ENCODE peak calls at places on chromosomes 7 and 10, in six cellular contexts. One of them, this sample, is unnamed.

GRCh38 chr7:2805213-2806003 is 38.7 kb downstream of the GNA12 start:
- DNase-seq in hepatocyte: peak; percentile 56
- DNase-seq in Peyer's patch: no peak
- DNase-seq in caudate nucleus: no peak
- DNase-seq in fibroblast of lung: no peak
- DNase-seq in epithelial cell of prostate: no peak
- DNase-seq in this sample: no peak

GRCh38 chr7:156472267-156472666 is 168.3 kb upstream of the RNF32 start:
- DNase-seq in hepatocyte: no peak
- DNase-seq in Peyer's patch: no peak
- DNase-seq in caudate nucleus: no peak
- DNase-seq in fibroblast of lung: no peak
- DNase-seq in epithelial cell of prostate: no peak
- DNase-seq in this sample: no peak

GRCh38 chr10:14382022-14382421 is 51.3 kb upstream of the FRMD4A start:
- DNase-seq in hepatocyte: no peak
- DNase-seq in Peyer's patch: no peak
- DNase-seq in caudate nucleus: peak; percentile 2
- DNase-seq in fibroblast of lung: no peak
- DNase-seq in epithelial cell of prostate: no peak
- DNase-seq in this sample: no peak

GRCh38 chr7:28602282-28602681 is 190.0 kb downstream of the CREB5 start:
- DNase-seq in hepatocyte: no peak
- DNase-seq in Peyer's patch: no peak
- DNase-seq in caudate nucleus: no peak
- DNase-seq in fibroblast of lung: no peak
- DNase-seq in epithelial cell of prostate: no peak
- DNase-seq in this sample: no peak

GRCh38 chr7:80463272-80463920 is 48.5 kb downstream of the GNAT3 start:
- DNase-seq in hepatocyte: no peak
- DNase-seq in Peyer's patch: no peak
- DNase-seq in caudate nucleus: no peak
- DNase-seq in fibroblast of lung: peak; percentile 30
- DNase-seq in epithelial cell of prostate: no peak
- DNase-seq in this sample: no peak

GRCh38 chr7:131107343-131108211 is 220.1 kb upstream of the MKLN1 start:
- DNase-seq in hepatocyte: peak; percentile 87
- DNase-seq in Peyer's patch: peak; percentile 70
- DNase-seq in caudate nucleus: peak; percentile 56
- DNase-seq in fibroblast of lung: peak; percentile 85
- DNase-seq in epithelial cell of prostate: no peak
- DNase-seq in this sample: peak; percentile 52

GRCh38 chr10:60331886-60332285 is 57.8 kb downstream of the ANK3 start:
- DNase-seq in hepatocyte: no peak
- DNase-seq in Peyer's patch: no peak
- DNase-seq in caudate nucleus: no peak
- DNase-seq in fibroblast of lung: no peak
- DNase-seq in epithelial cell of prostate: no peak
- DNase-seq in this sample: no peak

GRCh38 chr10:131580076-131580652 is 268.6 kb upstream of the TCERG1L start:
- DNase-seq in hepatocyte: no peak
- DNase-seq in Peyer's patch: no peak
- DNase-seq in caudate nucleus: no peak
- DNase-seq in fibroblast of lung: no peak
- DNase-seq in epithelial cell of prostate: no peak
- DNase-seq in this sample: no peak

GRCh38 chr7:28708033-28708451 is 250.1 kb downstream of the TRIL start:
- DNase-seq in hepatocyte: peak; percentile 14
- DNase-seq in Peyer's patch: no peak
- DNase-seq in caudate nucleus: no peak
- DNase-seq in fibroblast of lung: peak; percentile 51
- DNase-seq in epithelial cell of prostate: no peak
- DNase-seq in this sample: no peak

GRCh38 chr7:65250697-65251395 is 122.8 kb upstream of the ZNF92 start:
- DNase-seq in hepatocyte: no peak
- DNase-seq in Peyer's patch: no peak
- DNase-seq in caudate nucleus: no peak
- DNase-seq in fibroblast of lung: no peak
- DNase-seq in epithelial cell of prostate: no peak
- DNase-seq in this sample: no peak

GRCh38 chr7:109752068-109752467 is 1182.4 kb downstream of the DNAJB9 start:
- DNase-seq in hepatocyte: no peak
- DNase-seq in Peyer's patch: no peak
- DNase-seq in caudate nucleus: no peak
- DNase-seq in fibroblast of lung: no peak
- DNase-seq in epithelial cell of prostate: no peak
- DNase-seq in this sample: no peak

GRCh38 chr7:34845666-34846361 is 187.8 kb downstream of the NPSR1 start:
- DNase-seq in hepatocyte: no peak
- DNase-seq in Peyer's patch: no peak
- DNase-seq in caudate nucleus: no peak
- DNase-seq in fibroblast of lung: peak; percentile 2
- DNase-seq in epithelial cell of prostate: no peak
- DNase-seq in this sample: peak; percentile 25

GRCh38 chr7:107934991-107935770 is 44.2 kb downstream of the DLD start:
- DNase-seq in hepatocyte: no peak
- DNase-seq in Peyer's patch: no peak
- DNase-seq in caudate nucleus: no peak
- DNase-seq in fibroblast of lung: peak; percentile 50
- DNase-seq in epithelial cell of prostate: no peak
- DNase-seq in this sample: no peak

GRCh38 chr7:107932851-107933250 is 41.9 kb downstream of the DLD start:
- DNase-seq in hepatocyte: no peak
- DNase-seq in Peyer's patch: no peak
- DNase-seq in caudate nucleus: no peak
- DNase-seq in fibroblast of lung: no peak
- DNase-seq in epithelial cell of prostate: no peak
- DNase-seq in this sample: no peak

GRCh38 chr7:107936312-107936711 is 45.3 kb downstream of the DLD start:
- DNase-seq in hepatocyte: no peak
- DNase-seq in Peyer's patch: no peak
- DNase-seq in caudate nucleus: no peak
- DNase-seq in fibroblast of lung: no peak
- DNase-seq in epithelial cell of prostate: no peak
- DNase-seq in this sample: no peak

GRCh38 chr7:107933386-107934013 is 42.5 kb downstream of the DLD start:
- DNase-seq in hepatocyte: no peak
- DNase-seq in Peyer's patch: no peak
- DNase-seq in caudate nucleus: no peak
- DNase-seq in fibroblast of lung: no peak
- DNase-seq in epithelial cell of prostate: no peak
- DNase-seq in this sample: no peak

GRCh38 chr7:107931740-107932515 is 40.9 kb downstream of the DLD start:
- DNase-seq in hepatocyte: no peak
- DNase-seq in Peyer's patch: no peak
- DNase-seq in caudate nucleus: no peak
- DNase-seq in fibroblast of lung: no peak
- DNase-seq in epithelial cell of prostate: no peak
- DNase-seq in this sample: no peak
- H3K27ac ChIP-seq in hepatocyte: peak overlapping the region; percentile 29
- H3K27ac ChIP-seq in Peyer's patch: no peak overlapping the region
- H3K27ac ChIP-seq in caudate nucleus: no peak overlapping the region
- H3K27ac ChIP-seq in fibroblast of lung: no peak overlapping the region
- H3K27ac ChIP-seq in epithelial cell of prostate: no peak overlapping the region
- H3K27ac ChIP-seq in this sample: peak overlapping the region; percentile 20

GRCh38 chr10:68597407-68597806 is 37.3 kb downstream of the TET1 start:
- DNase-seq in hepatocyte: no peak
- DNase-seq in Peyer's patch: no peak
- DNase-seq in caudate nucleus: no peak
- DNase-seq in fibroblast of lung: no peak
- DNase-seq in epithelial cell of prostate: no peak
- DNase-seq in this sample: no peak

GRCh38 chr10:68600041-68600778 is 40.1 kb downstream of the TET1 start:
- DNase-seq in hepatocyte: peak; percentile 76
- DNase-seq in Peyer's patch: peak; percentile 61
- DNase-seq in caudate nucleus: peak; percentile 68
- DNase-seq in fibroblast of lung: peak; percentile 85
- DNase-seq in epithelial cell of prostate: peak; percentile 29
- DNase-seq in this sample: peak; percentile 42

GRCh38 chr10:68601490-68602265 is 41.5 kb downstream of the TET1 start:
- DNase-seq in hepatocyte: no peak
- DNase-seq in Peyer's patch: no peak
- DNase-seq in caudate nucleus: no peak
- DNase-seq in fibroblast of lung: no peak
- DNase-seq in epithelial cell of prostate: no peak
- DNase-seq in this sample: no peak

GRCh38 chr10:68599754-68600040 is 39.6 kb downstream of the TET1 start:
- DNase-seq in hepatocyte: no peak
- DNase-seq in Peyer's patch: no peak
- DNase-seq in caudate nucleus: no peak
- DNase-seq in fibroblast of lung: no peak
- DNase-seq in epithelial cell of prostate: no peak
- DNase-seq in this sample: no peak

GRCh38 chr10:68598978-68599753 is 39.0 kb downstream of the TET1 start:
- DNase-seq in hepatocyte: peak; percentile 39
- DNase-seq in Peyer's patch: peak; percentile 50
- DNase-seq in caudate nucleus: no peak
- DNase-seq in fibroblast of lung: peak; percentile 81
- DNase-seq in epithelial cell of prostate: no peak
- DNase-seq in this sample: no peak
- H3K27ac ChIP-seq in hepatocyte: peak overlapping the region; percentile 74
- H3K27ac ChIP-seq in Peyer's patch: peak overlapping the region; percentile 22
- H3K27ac ChIP-seq in caudate nucleus: no peak overlapping the region
- H3K27ac ChIP-seq in fibroblast of lung: peak overlapping the region; percentile 54
- H3K27ac ChIP-seq in epithelial cell of prostate: no peak overlapping the region
- H3K27ac ChIP-seq in this sample: peak overlapping the region; percentile 88

GRCh38 chr7:99098824-99099498 is 44.9 kb downstream of the SMURF1 start:
- DNase-seq in hepatocyte: peak; percentile 67
- DNase-seq in Peyer's patch: no peak
- DNase-seq in caudate nucleus: no peak
- DNase-seq in fibroblast of lung: peak; percentile 58
- DNase-seq in epithelial cell of prostate: no peak
- DNase-seq in this sample: peak; percentile 28
- H3K27ac ChIP-seq in hepatocyte: peak overlapping the region; percentile 92
- H3K27ac ChIP-seq in Peyer's patch: peak overlapping the region; percentile 65
- H3K27ac ChIP-seq in caudate nucleus: peak overlapping the region; percentile 45
- H3K27ac ChIP-seq in fibroblast of lung: peak overlapping the region; percentile 66
- H3K27ac ChIP-seq in epithelial cell of prostate: peak overlapping the region; percentile 33
- H3K27ac ChIP-seq in this sample: no peak overlapping the region

DNA sequence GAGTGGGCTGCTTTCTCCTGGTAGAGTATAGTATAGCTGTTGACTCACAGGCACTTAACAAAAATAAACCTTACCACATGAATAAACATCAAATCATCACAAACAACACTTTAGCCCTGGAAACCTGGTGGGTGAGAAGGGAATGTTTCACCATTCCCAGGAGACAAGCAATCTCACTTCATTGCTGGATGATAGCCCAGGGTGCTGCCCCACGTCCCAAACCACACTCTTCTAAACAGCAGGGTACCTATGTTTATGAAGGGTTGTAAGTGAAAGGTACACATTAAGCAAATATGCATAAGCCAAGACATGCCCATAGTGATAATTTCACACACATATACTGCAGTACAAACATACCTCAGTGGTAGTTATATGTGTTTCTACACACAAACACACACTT is 276.2 kb downstream of the FGFR2 start:
- DNase-seq in hepatocyte: no peak
- DNase-seq in Peyer's patch: no peak
- DNase-seq in caudate nucleus: no peak
- DNase-seq in fibroblast of lung: no peak
- DNase-seq in epithelial cell of prostate: no peak
- DNase-seq in this sample: no peak
- H3K27ac ChIP-seq in hepatocyte: no peak overlapping the region
- H3K27ac ChIP-seq in Peyer's patch: no peak overlapping the region
- H3K27ac ChIP-seq in caudate nucleus: no peak overlapping the region
- H3K27ac ChIP-seq in fibroblast of lung: no peak overlapping the region
- H3K27ac ChIP-seq in epithelial cell of prostate: no peak overlapping the region
- H3K27ac ChIP-seq in this sample: no peak overlapping the region

GRCh38 chr10:75377869-75378268 is 23.7 kb downstream of the ZNF503 start:
- DNase-seq in hepatocyte: no peak
- DNase-seq in Peyer's patch: no peak
- DNase-seq in caudate nucleus: no peak
- DNase-seq in fibroblast of lung: no peak
- DNase-seq in epithelial cell of prostate: no peak
- DNase-seq in this sample: no peak
- H3K27ac ChIP-seq in hepatocyte: no peak overlapping the region
- H3K27ac ChIP-seq in Peyer's patch: no peak overlapping the region
- H3K27ac ChIP-seq in caudate nucleus: no peak overlapping the region
- H3K27ac ChIP-seq in fibroblast of lung: no peak overlapping the region
- H3K27ac ChIP-seq in epithelial cell of prostate: no peak overlapping the region
- H3K27ac ChIP-seq in this sample: no peak overlapping the region

GRCh38 chr10:80185522-80186299 is 19.6 kb downstream of the ANXA11 start:
- DNase-seq in hepatocyte: no peak
- DNase-seq in Peyer's patch: no peak
- DNase-seq in caudate nucleus: no peak
- DNase-seq in fibroblast of lung: no peak
- DNase-seq in epithelial cell of prostate: no peak
- DNase-seq in this sample: no peak

GRCh38 chr10:80184291-80184690 is 21.0 kb downstream of the ANXA11 start:
- DNase-seq in hepatocyte: no peak
- DNase-seq in Peyer's patch: no peak
- DNase-seq in caudate nucleus: no peak
- DNase-seq in fibroblast of lung: no peak
- DNase-seq in epithelial cell of prostate: no peak
- DNase-seq in this sample: no peak

GRCh38 chr10:80182986-80183385 is 22.4 kb downstream of the ANXA11 start:
- DNase-seq in hepatocyte: no peak
- DNase-seq in Peyer's patch: no peak
- DNase-seq in caudate nucleus: no peak
- DNase-seq in fibroblast of lung: no peak
- DNase-seq in epithelial cell of prostate: no peak
- DNase-seq in this sample: no peak

GRCh38 chr10:80186364-80187012 is 18.8 kb downstream of the ANXA11 start:
- DNase-seq in hepatocyte: no peak
- DNase-seq in Peyer's patch: peak; percentile 44
- DNase-seq in caudate nucleus: no peak
- DNase-seq in fibroblast of lung: no peak
- DNase-seq in epithelial cell of prostate: no peak
- DNase-seq in this sample: no peak

DNA sequence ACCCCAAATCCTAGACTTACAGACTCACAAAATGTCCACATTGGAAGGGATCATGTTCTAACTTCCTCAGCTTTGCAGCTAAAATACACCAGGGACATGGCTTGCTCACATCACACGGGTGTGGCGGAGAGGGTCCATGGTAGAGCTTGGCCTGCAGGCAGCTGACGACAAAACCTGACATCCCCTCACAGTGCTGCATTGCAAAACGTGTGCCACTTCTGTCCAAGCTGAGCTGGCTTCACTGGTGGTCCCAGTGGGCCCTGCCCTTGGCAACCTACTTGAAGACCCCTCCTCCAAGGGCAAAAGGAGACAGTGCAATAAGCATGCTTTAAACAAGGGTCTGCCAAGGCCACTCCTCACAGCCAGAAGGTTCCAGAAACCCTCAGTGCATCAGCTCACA is 21.9 kb downstream of the ANXA11 start:
- DNase-seq in hepatocyte: no peak
- DNase-seq in Peyer's patch: peak; percentile 30
- DNase-seq in caudate nucleus: no peak
- DNase-seq in fibroblast of lung: no peak
- DNase-seq in epithelial cell of prostate: no peak
- DNase-seq in this sample: no peak
- H3K27ac ChIP-seq in hepatocyte: no peak overlapping the region
- H3K27ac ChIP-seq in Peyer's patch: no peak overlapping the region
- H3K27ac ChIP-seq in caudate nucleus: no peak overlapping the region
- H3K27ac ChIP-seq in fibroblast of lung: no peak overlapping the region
- H3K27ac ChIP-seq in epithelial cell of prostate: no peak overlapping the region
- H3K27ac ChIP-seq in this sample: no peak overlapping the region

GRCh38 chr7:98354511-98355249 is 46.2 kb downstream of the BAIAP2L1 start:
- DNase-seq in hepatocyte: peak; percentile 67
- DNase-seq in Peyer's patch: peak; percentile 82
- DNase-seq in caudate nucleus: no peak
- DNase-seq in fibroblast of lung: peak; percentile 63
- DNase-seq in epithelial cell of prostate: peak; percentile 69
- DNase-seq in this sample: peak; percentile 89
- H3K27ac ChIP-seq in hepatocyte: peak overlapping the region; percentile 68
- H3K27ac ChIP-seq in Peyer's patch: peak overlapping the region; percentile 76
- H3K27ac ChIP-seq in caudate nucleus: no peak overlapping the region
- H3K27ac ChIP-seq in fibroblast of lung: peak overlapping the region; percentile 21
- H3K27ac ChIP-seq in epithelial cell of prostate: peak overlapping the region; percentile 99
- H3K27ac ChIP-seq in this sample: peak overlapping the region; percentile 93

This sample was measured in RWPE1.